ENCODE peak calls at places on chromosomes 4 and X, in nine cellular contexts. B is IMR-90; W is AG04449; U is HFF-Myc; V is body of pancreas; M is nephron progenitor cell; I is CD8-positive, alpha-beta T cell; H is amniotic epithelial cell; C is cardiac fibroblast. F is an unnamed sample.

GRCh38 chr4:41256131-41256739 is 493 bp upstream of the UCHL1 start:
- DNase-seq in B (peak; percentile 74), W (peak; percentile 14), U (no peak), V (no peak), M (peak; percentile 22), I (no peak), H (peak; percentile 41), C (peak; percentile 36), F (peak; percentile 12)

GRCh38 chrX:38220936-38221386 is 290 bp upstream of the SRPX start:
- DNase-seq in B (peak; percentile 25), W (no peak), U (no peak), V (no peak), M (no peak), I (no peak), H (peak; percentile 33), C (peak; percentile 48), F (no peak)

GRCh38 chr4:7322166-7322991 is 112.4 kb downstream of the PSAPL1 start:
- DNase-seq in B (no peak), W (no peak), U (no peak), V (no peak), M (no peak), I (no peak), H (no peak), C (no peak), F (no peak)

GRCh38 chr4:139367421-139368090 is 65.3 kb upstream of the NDUFC1 start:
- DNase-seq in B (peak; percentile 81), W (peak; percentile 9), U (peak; percentile 4), V (no peak), M (no peak), I (no peak), H (peak; percentile 17), C (peak; percentile 68), F (peak; percentile 10)

GRCh38 chr4:62014982-62015739 is 815.0 kb downstream of the ADGRL3 start:
- DNase-seq in B (no peak), W (no peak), U (no peak), V (no peak), M (no peak), I (no peak), H (no peak), C (peak; percentile 27), F (no peak)

GRCh38 chr4:77052352-77052751 is 23.4 kb downstream of the CCNI start:
- DNase-seq in B (peak; percentile 69), W (peak; percentile 46), U (no peak), V (peak; percentile 56), M (peak; percentile 49), I (peak; percentile 73), H (peak; percentile 42), C (peak; percentile 69), F (no peak)

GRCh38 chr4:15233626-15234025 is 194.2 kb upstream of the C1QTNF7 start:
- DNase-seq in B (no peak), W (no peak), U (no peak), V (no peak), M (no peak), I (no peak), H (no peak), C (peak; percentile 18), F (no peak)

GRCh38 chrX:88883205-88883604 is 136.2 kb downstream of the CPXCR1 start:
- DNase-seq in B (no peak), W (no peak), U (no peak), V (no peak), M (no peak), I (no peak), H (no peak), C (peak; percentile 1), F (no peak)

GRCh38 chrX:74420194-74421035 is 878 bp upstream of the SLC16A2 start:
- DNase-seq in B (peak; percentile 48), W (no peak), U (no peak), V (peak; percentile 71), M (peak; percentile 72), I (peak; percentile 57), H (peak; percentile 27), C (peak; percentile 58), F (peak; percentile 79)

GRCh38 chr4:7324651-7325121 is 110.0 kb downstream of the PSAPL1 start:
- DNase-seq in B (no peak), W (no peak), U (no peak), V (no peak), M (no peak), I (peak; percentile 51), H (no peak), C (no peak), F (no peak)

GRCh38 chr4:163331629-163332360 is 601 bp downstream of the NPY1R start:
- DNase-seq in B (no peak), W (no peak), U (no peak), V (peak; percentile 32), M (peak; percentile 59), I (no peak), H (peak; percentile 23), C (peak; percentile 18), F (peak; percentile 40)

GRCh38 chr4:4781936-4782754 is 77.3 kb upstream of the MSX1 start:
- DNase-seq in B (peak; percentile 72), W (no peak), U (peak; percentile 56), V (no peak), M (no peak), I (no peak), H (no peak), C (no peak), F (peak; percentile 56)

GRCh38 chrX:104195489-104196084 is 29.3 kb downstream of the FAM199X start:
- DNase-seq in B (peak; percentile 25), W (no peak), U (peak; percentile 5), V (no peak), M (no peak), I (no peak), H (peak; percentile 15), C (peak; percentile 39), F (peak; percentile 36)

GRCh38 chr4:53199356-53199755 is 166.5 kb downstream of the SCFD2 start:
- DNase-seq in B (no peak), W (no peak), U (no peak), V (no peak), M (no peak), I (no peak), H (no peak), C (peak; percentile 5), F (no peak)

GRCh38 chrX:82813671-82814078 is 694.4 kb upstream of the POU3F4 start:
- DNase-seq in B (peak; percentile 22), W (no peak), U (no peak), V (no peak), M (no peak), I (no peak), H (peak; percentile 34), C (peak; percentile 83), F (no peak)

GRCh38 chrX:39309018-39309620 is 507.9 kb downstream of the MID1IP1 start:
- DNase-seq in B (no peak), W (no peak), U (peak; percentile 3), V (no peak), M (no peak), I (no peak), H (peak; percentile 80), C (peak; percentile 38), F (no peak)

GRCh38 chr4:26059391-26060154 is 145.6 kb downstream of the SMIM20 start:
- DNase-seq in B (no peak), W (no peak), U (no peak), V (no peak), M (no peak), I (no peak), H (no peak), C (no peak), F (no peak)

GRCh38 chr4:77022581-77023133 is 53.1 kb downstream of the CCNI start:
- DNase-seq in B (peak; percentile 81), W (no peak), U (no peak), V (no peak), M (peak; percentile 13), I (no peak), H (peak; percentile 68), C (peak; percentile 81), F (peak; percentile 52)

GRCh38 chrX:14017399-14017798 is 12.3 kb downstream of the GEMIN8 start:
- DNase-seq in B (no peak), W (no peak), U (no peak), V (no peak), M (no peak), I (no peak), H (no peak), C (no peak), F (no peak)

GRCh38 chrX:106168107-106168506 is at the start of gene PWWP3B:
- DNase-seq in B (no peak), W (no peak), U (no peak), V (peak; percentile 56), M (peak; percentile 56), I (no peak), H (peak; percentile 31), C (peak; percentile 33), F (no peak)

GRCh38 chr4:87819281-87819919 is 13.4 kb upstream of the MEPE start:
- DNase-seq in B (peak; percentile 85), W (no peak), U (peak; percentile 75), V (no peak), M (no peak), I (no peak), H (peak; percentile 92), C (peak; percentile 90), F (peak; percentile 38)

GRCh38 chr4:32462944-32463343 is 1742.8 kb downstream of the PCDH7 start:
- DNase-seq in B (peak; percentile 3), W (no peak), U (no peak), V (no peak), M (no peak), I (no peak), H (peak; percentile 14), C (peak; percentile 34), F (no peak)

GRCh38 chr4:176302283-176303275 is 17.2 kb upstream of the SPCS3 start:
- DNase-seq in B (peak; percentile 90), W (peak; percentile 37), U (peak; percentile 30), V (no peak), M (no peak), I (no peak), H (peak; percentile 90), C (peak; percentile 83), F (peak; percentile 35)

GRCh38 chr4:168645933-168646768 is 149.3 kb downstream of the PALLD start:
- DNase-seq in B (no peak), W (no peak), U (no peak), V (no peak), M (no peak), I (no peak), H (no peak), C (no peak), F (no peak)